ENCODE peak calls at places on chromosomes 6 and 20, in six cellular contexts. Y is right cardiac atrium; P is effector memory CD4-positive, alpha-beta T cell; D is esophagus squamous epithelium; M is tibial artery; Z is HCT116. A is an unnamed sample.

GRCh38 chr6:37819802-37820712 is 530 bp downstream of the ZFAND3 start:
- DNase-seq in M (peak; percentile 75), P (peak; percentile 39), Y (peak; percentile 84), Z (peak; percentile 29), D (no peak), A (peak; percentile 78)

GRCh38 chr6:1871936-1872335 is 262.2 kb downstream of the FOXC1 start:
- DNase-seq in Y (peak; percentile 77), D (no peak), P (no peak), M (peak; percentile 42), Z (no peak), A (no peak)

GRCh38 chr6:12293931-12294800 is 4.0 kb downstream of the EDN1 start:
- DNase-seq in Z (no peak), P (no peak), D (no peak), Y (no peak), M (no peak), A (no peak)

GRCh38 chr6:34152806-34153565 is 7.1 kb upstream of the GRM4 start:
- DNase-seq in Z (no peak), P (no peak), Y (no peak), D (no peak), M (no peak), A (no peak)

GRCh38 chr6:160198577-160199211 is 59.9 kb downstream of the SLC22A2 start:
- DNase-seq in D (no peak), P (no peak), M (no peak), Z (no peak), Y (no peak), A (no peak)

GRCh38 chr20:41566896-41567527 is 51.2 kb downstream of the CHD6 start:
- DNase-seq in D (no peak), P (no peak), Z (no peak), M (no peak), Y (no peak), A (no peak)

GRCh38 chr6:159431750-159432149 is 261.3 kb downstream of the SOD2 start:
- DNase-seq in Z (no peak), P (no peak), D (no peak), M (no peak), Y (no peak), A (no peak)

GRCh38 chr6:29705389-29706231 is 17.6 kb upstream of the HLA-F start:
- DNase-seq in M (no peak), Z (peak; percentile 48), Y (peak; percentile 57), D (no peak), P (no peak), A (no peak)

GRCh38 chr6:56595490-56596122 is 47.1 kb downstream of the DST start:
- DNase-seq in Z (peak; percentile 12), Y (peak; percentile 37), D (no peak), P (no peak), M (no peak), A (no peak)

GRCh38 chr6:98927534-98927933 is 20.2 kb downstream of the FBXL4 start:
- DNase-seq in P (no peak), Y (no peak), D (no peak), M (no peak), Z (no peak), A (no peak)

GRCh38 chr6:73074175-73074574 is 151.1 kb downstream of the KHDC1L start:
- DNase-seq in Y (no peak), D (no peak), M (no peak), P (no peak), Z (no peak), A (no peak)

GRCh38 chr6:81606965-81607381 is 145.5 kb downstream of the TENT5A start:
- DNase-seq in D (no peak), M (no peak), Z (no peak), Y (no peak), P (no peak), A (no peak)

GRCh38 chr6:137830562-137830961 is 36.5 kb upstream of the TNFAIP3 start:
- DNase-seq in M (no peak), P (no peak), Y (no peak), D (no peak), Z (no peak), A (no peak)

GRCh38 chr20:63005862-63006564 is 751 bp downstream of the BHLHE23 start:
- DNase-seq in Y (peak; percentile 32), P (no peak), D (no peak), M (no peak), Z (no peak), A (no peak)

GRCh38 chr6:72624557-72625160 is 2.8 kb downstream of the KCNQ5 start:
- DNase-seq in D (no peak), Z (no peak), Y (no peak), P (no peak), M (no peak), A (no peak)

GRCh38 chr6:14747881-14748520 is 497.9 kb upstream of the JARID2 start:
- DNase-seq in Z (no peak), P (no peak), M (no peak), D (no peak), Y (no peak), A (no peak)

GRCh38 chr6:34067814-34068213 is 78.1 kb downstream of the GRM4 start:
- DNase-seq in Y (no peak), P (no peak), D (no peak), M (no peak), Z (no peak), A (no peak)

GRCh38 chr6:12844284-12845223 is 128.0 kb downstream of the PHACTR1 start:
- DNase-seq in P (no peak), D (no peak), Z (peak; percentile 10), Y (no peak), M (no peak), A (no peak)

GRCh38 chr6:117449549-117450439 is 24.1 kb upstream of the ROS1 start:
- DNase-seq in Z (peak; percentile 56), Y (peak; percentile 47), P (peak; percentile 8), M (peak; percentile 40), D (no peak), A (no peak)

GRCh38 chr6:158255280-158255973 is 56.8 kb upstream of the TULP4 start:
- DNase-seq in M (no peak), P (no peak), D (no peak), Z (no peak), Y (no peak), A (no peak)

GRCh38 chr6:147933201-147933600 is 409.4 kb upstream of the SASH1 start:
- DNase-seq in P (no peak), Z (no peak), D (no peak), Y (no peak), M (no peak), A (no peak)

GRCh38 chr6:37784585-37784967 is 35.0 kb upstream of the ZFAND3 start:
- DNase-seq in M (no peak), D (no peak), Z (no peak), P (no peak), Y (no peak), A (no peak)

GRCh38 chr20:6868864-6869263 is 101.4 kb downstream of the BMP2 start:
- DNase-seq in D (no peak), P (no peak), Y (no peak), Z (no peak), M (no peak), A (no peak)

GRCh38 chr20:6866741-6867140 is 99.3 kb downstream of the BMP2 start:
- DNase-seq in P (no peak), D (no peak), M (no peak), Y (no peak), Z (no peak), A (no peak)

GRCh38 chr20:6870559-6870958 is 103.1 kb downstream of the BMP2 start:
- DNase-seq in M (no peak), P (no peak), D (no peak), Y (no peak), Z (no peak), A (no peak)
- H3K27me3 ChIP-seq in M (peaks cover 13% of the 10 kb centered on the region), P (no peaks in the 10 kb centered on the region), D (no peaks in the 10 kb centered on the region), Y (no peaks in the 10 kb centered on the region), Z (no peaks in the 10 kb centered on the region), A (no peaks in the 10 kb centered on the region)

GRCh38 chr6:52201046-52201445 is 14.9 kb downstream of the IL17A start:
- DNase-seq in Z (no peak), M (no peak), P (no peak), Y (no peak), D (no peak), A (no peak)
- H3K27me3 ChIP-seq in Z (no peaks in the 10 kb centered on the region), M (no peaks in the 10 kb centered on the region), P (no peaks in the 10 kb centered on the region), Y (no peaks in the 10 kb centered on the region), D (no peaks in the 10 kb centered on the region), A (no peaks in the 10 kb centered on the region)

GRCh38 chr20:51562027-51562333 is 19.5 kb upstream of the NFATC2 start:
- DNase-seq in Y (no peak), D (no peak), M (no peak), P (no peak), Z (no peak), A (peak; percentile 62)
- H3K27me3 ChIP-seq in Y (no peaks in the 10 kb centered on the region), D (peaks cover 71% of the 10 kb centered on the region), M (peaks cover 6% of the 10 kb centered on the region), P (peaks cover 52% of the 10 kb centered on the region), Z (peaks cover 30% of the 10 kb centered on the region), A (no peaks in the 10 kb centered on the region)

GRCh38 chr20:869606-870005 is 36.1 kb downstream of the FAM110A start:
- DNase-seq in Z (no peak), P (no peak), D (no peak), Y (no peak), M (no peak), A (no peak)

GRCh38 chr20:872855-873520 is 39.5 kb downstream of the FAM110A start:
- DNase-seq in Y (no peak), M (no peak), D (no peak), P (no peak), Z (no peak), A (no peak)

GRCh38 chr20:871436-871835 is 37.9 kb downstream of the FAM110A start:
- DNase-seq in D (no peak), P (no peak), Y (no peak), M (no peak), Z (no peak), A (no peak)

GRCh38 chr20:871948-872347 is 38.4 kb downstream of the FAM110A start:
- DNase-seq in P (no peak), Y (no peak), D (no peak), Z (no peak), M (no peak), A (no peak)

GRCh38 chr20:870758-871157 is 37.2 kb downstream of the FAM110A start:
- DNase-seq in D (no peak), Y (no peak), P (no peak), M (no peak), Z (no peak), A (no peak)
- H3K27me3 ChIP-seq in D (peaks cover 13% of the 10 kb centered on the region), Y (no peaks in the 10 kb centered on the region), P (no peaks in the 10 kb centered on the region), M (peaks cover 6% of the 10 kb centered on the region), Z (peaks cover 15% of the 10 kb centered on the region), A (no peaks in the 10 kb centered on the region)

DNA sequence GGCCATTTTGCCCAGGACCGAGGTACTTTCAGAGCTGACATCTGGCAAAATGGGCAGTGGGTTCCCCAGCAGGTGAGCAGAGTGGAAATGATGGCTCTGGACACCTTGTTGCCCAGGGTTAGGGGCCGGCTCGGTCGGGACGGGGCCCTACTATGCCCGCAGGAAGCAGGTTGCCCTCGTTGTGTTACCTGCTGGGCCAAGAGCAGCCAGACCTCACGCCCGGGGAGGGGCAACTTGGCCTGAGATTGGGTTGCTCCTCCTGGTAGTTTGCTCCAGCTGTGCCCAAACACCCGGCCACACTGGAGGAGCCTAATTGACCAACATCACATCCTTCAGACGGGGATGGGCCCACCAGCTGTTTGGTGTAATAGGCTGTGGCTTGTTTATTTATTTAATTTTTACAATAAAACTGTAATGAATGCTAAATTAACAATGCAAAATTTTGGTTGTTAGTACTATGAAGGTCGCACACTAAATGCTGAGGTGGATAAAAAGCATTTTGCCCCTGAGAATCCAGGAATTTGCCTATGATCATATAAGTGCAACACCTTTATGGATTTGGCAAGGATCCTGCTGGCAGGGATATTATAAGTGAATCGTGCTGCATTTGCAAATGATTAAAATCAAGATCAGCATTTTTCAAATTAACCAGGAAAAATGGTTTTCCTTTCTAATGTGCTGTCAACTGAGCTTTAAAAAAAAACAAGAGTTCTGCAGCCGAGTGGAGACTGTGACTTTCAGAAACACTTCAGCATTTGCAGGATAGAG is 26.6 kb upstream of the PCMTD2 start:
- DNase-seq in P (no peak), Y (peak; percentile 24), Z (no peak), M (no peak), D (no peak), A (no peak)
- H3K27me3 ChIP-seq in P (no peaks in the 10 kb centered on the region), Y (no peaks in the 10 kb centered on the region), Z (no peaks in the 10 kb centered on the region), M (peaks cover 31% of the 10 kb centered on the region), D (peaks cover 3% of the 10 kb centered on the region), A (no peaks in the 10 kb centered on the region)